ENCODE peak calls at places on chromosomes 2 and 18, in six cellular contexts. Y is small intestine, J is HL-60, C is esophagus squamous epithelium, O is heart right ventricle, Q is A549. D is an unnamed sample.

GRCh38 chr2:99593692-99594427 is 104.0 kb upstream of the REV1 start:
- DNase-seq in Q (no peak), C (no peak), J (no peak), Y (no peak), O (no peak), D (no peak)

GRCh38 chr18:46917808-46918600 is 602 bp downstream of the KATNAL2 start:
- DNase-seq in Y (peak), O (no peak), Q (peak), J (no peak), C (no peak), D (peak)

GRCh38 chr2:109063326-109063670 is 65.7 kb upstream of the SH3RF3 start:
- DNase-seq in C (no peak), Y (peak), Q (no peak), J (peak), O (no peak), D (no peak)

GRCh38 chr2:229485782-229486181 is 214.7 kb upstream of the PID1 start:
- DNase-seq in Y (no peak), C (no peak), J (no peak), O (no peak), Q (no peak), D (no peak)

GRCh38 chr18:31983976-31984375 is 34.6 kb upstream of the RNF125 start:
- DNase-seq in Q (no peak), O (no peak), J (no peak), Y (peak), C (no peak), D (no peak)

GRCh38 chr2:14903709-14904374 is 271.3 kb downstream of the LRATD1 start:
- DNase-seq in J (peak), C (no peak), Q (peak), Y (peak), O (peak), D (peak)

GRCh38 chr18:41955688-41956087 is 654 bp downstream of the PIK3C3 start:
- DNase-seq in Y (peak), J (no peak), Q (no peak), C (no peak), O (no peak), D (no peak)

GRCh38 chr2:227363756-227364155 is 15.3 kb downstream of the TM4SF20 start:
- DNase-seq in Q (peak), Y (no peak), O (no peak), C (no peak), J (no peak), D (no peak)

GRCh38 chr2:196528486-196529223 is 110.9 kb upstream of the CCDC150 start:
- DNase-seq in C (no peak), O (no peak), Q (no peak), J (no peak), Y (no peak), D (no peak)

GRCh38 chr2:240868286-240869108 is at the start of gene AGXT:
- DNase-seq in Y (peak), Q (no peak), J (peak), C (no peak), O (no peak), D (no peak)

GRCh38 chr2:30865892-30866681 is 58.8 kb upstream of the CAPN13 start:
- DNase-seq in Q (no peak), C (no peak), J (peak), O (no peak), Y (no peak), D (no peak)

GRCh38 chr2:130819915-130820861 is 16.5 kb upstream of the ARHGEF4 start:
- DNase-seq in Y (no peak), Q (no peak), C (no peak), J (no peak), O (no peak), D (peak)

GRCh38 chr2:62774555-62775366 is 69.2 kb downstream of the EHBP1 start:
- DNase-seq in J (peak), C (no peak), Y (peak), O (no peak), Q (peak), D (no peak)

GRCh38 chr2:62768615-62769014 is 63.1 kb downstream of the EHBP1 start:
- DNase-seq in Y (no peak), O (no peak), J (no peak), C (no peak), Q (no peak), D (no peak)

GRCh38 chr2:62765619-62766376 is 60.3 kb downstream of the EHBP1 start:
- DNase-seq in C (no peak), Y (no peak), J (no peak), Q (no peak), O (no peak), D (no peak)

GRCh38 chr2:62775367-62775668 is 69.8 kb downstream of the EHBP1 start:
- DNase-seq in Y (no peak), J (no peak), C (no peak), O (no peak), Q (no peak), D (no peak)

DNA sequence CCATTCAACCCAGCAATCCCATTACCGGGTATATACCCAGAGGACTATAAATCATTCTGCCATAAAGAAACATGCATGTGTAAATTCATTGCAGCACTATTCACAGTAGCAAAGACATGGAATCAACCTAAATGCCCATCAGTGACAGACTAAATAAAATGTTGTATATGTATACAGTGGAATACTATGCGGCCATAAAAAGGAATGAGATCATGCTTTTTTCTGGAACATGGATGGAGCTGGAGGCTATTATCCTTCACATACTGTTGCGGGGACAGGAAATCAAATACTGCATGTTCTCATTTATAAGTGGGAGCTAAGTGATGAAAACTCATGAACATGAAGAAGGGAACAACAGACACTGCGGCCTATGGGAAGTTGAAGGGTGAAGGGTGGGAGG is 65.1 kb downstream of the EHBP1 start:
- DNase-seq in O (no peak), C (no peak), J (no peak), Y (no peak), Q (no peak), D (no peak)
- H3K27ac ChIP-seq in O (no peak), C (no peak), J (no peak), Y (no peak), Q (no peak), D (no peak)

GRCh38 chr2:159204381-159204780 is 82.1 kb downstream of the WDSUB1 start:
- DNase-seq in J (no peak), Y (no peak), O (no peak), C (no peak), Q (no peak), D (no peak)

GRCh38 chr2:159199751-159200465 is 86.6 kb downstream of the WDSUB1 start:
- DNase-seq in O (no peak), Q (no peak), J (no peak), Y (no peak), C (no peak), D (no peak)

GRCh38 chr2:159200498-159200897 is 86.0 kb downstream of the WDSUB1 start:
- DNase-seq in Y (no peak), Q (no peak), O (no peak), C (no peak), J (no peak), D (no peak)

GRCh38 chr2:159201321-159202063 is 85.0 kb downstream of the WDSUB1 start:
- DNase-seq in Q (no peak), O (no peak), Y (no peak), J (no peak), C (no peak), D (no peak)

DNA sequence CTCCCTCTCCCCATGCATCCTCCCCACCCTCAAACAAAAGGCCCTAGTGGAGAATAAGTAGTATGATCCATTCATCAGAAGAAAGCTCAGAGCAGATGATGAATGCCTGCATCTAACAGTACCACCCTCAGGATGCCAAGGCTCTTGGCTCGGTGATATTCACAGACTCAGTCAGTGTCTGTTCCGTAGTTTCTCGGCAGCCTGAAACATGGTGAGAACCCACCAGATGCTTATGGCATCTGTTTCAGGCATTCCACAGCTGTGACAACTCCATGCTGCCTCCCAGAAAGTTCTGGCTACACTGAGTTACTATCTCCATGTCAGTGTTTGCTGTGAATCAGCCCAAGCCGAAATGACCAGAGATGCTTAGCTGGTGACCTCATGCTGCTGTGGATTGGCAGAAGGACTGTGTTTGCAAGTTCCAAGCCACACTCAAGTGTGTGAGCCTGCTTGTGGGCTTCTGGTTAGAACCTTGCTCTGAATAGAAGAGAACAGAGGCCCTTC is 83.9 kb downstream of the WDSUB1 start:
- DNase-seq in J (no peak), Q (peak), O (no peak), C (no peak), Y (no peak), D (peak)
- H3K27ac ChIP-seq in J (no peak), Q (no peak), O (peak), C (peak), Y (peak), D (peak)

DNA sequence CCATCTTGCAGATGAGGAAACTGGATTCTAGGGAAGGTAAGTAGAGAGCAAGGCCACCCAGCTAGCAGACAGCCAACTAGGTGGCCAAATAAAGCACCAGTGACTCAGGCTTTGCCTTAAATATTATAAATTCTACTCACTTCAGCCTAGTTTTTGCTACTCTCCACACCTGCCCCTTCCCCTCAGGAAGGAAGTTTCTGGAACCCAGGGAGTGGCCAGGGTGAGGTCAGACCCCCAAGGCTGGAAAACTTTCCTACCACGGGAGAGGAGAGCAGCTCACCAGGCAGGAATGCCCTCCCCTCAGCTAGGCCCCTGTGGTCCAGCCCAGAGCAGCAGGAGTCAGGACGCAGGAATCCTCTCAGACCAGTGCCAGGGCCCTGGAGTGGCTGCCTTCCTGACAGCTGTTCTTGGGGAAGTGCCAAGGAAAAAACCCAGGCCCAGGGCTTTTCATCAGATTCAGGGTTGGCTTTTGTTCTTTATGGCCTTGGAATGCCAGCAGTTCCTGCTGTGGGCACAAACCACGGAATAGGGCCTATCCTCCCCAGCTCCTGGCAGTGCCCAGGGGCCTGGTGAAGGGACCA is 5.1 kb upstream of the PAX8 start:
- DNase-seq in J (no peak), Y (peak), Q (peak), C (no peak), O (peak), D (peak)
- H3K27ac ChIP-seq in J (no peak), Y (peak), Q (peak), C (peak), O (peak), D (no peak)

GRCh38 chr18:56661414-56662101 is 10.4 kb downstream of the WDR7 start:
- DNase-seq in C (no peak), Y (peak), O (no peak), J (no peak), Q (no peak), D (no peak)

GRCh38 chr18:56662502-56662901 is 11.3 kb downstream of the WDR7 start:
- DNase-seq in O (no peak), C (no peak), Y (no peak), J (no peak), Q (no peak), D (no peak)

GRCh38 chr18:56658261-56658660 is 7.1 kb downstream of the WDR7 start:
- DNase-seq in O (no peak), Q (no peak), J (no peak), Y (no peak), C (no peak), D (no peak)

GRCh38 chr18:56660655-56661054 is 9.5 kb downstream of the WDR7 start:
- DNase-seq in C (no peak), J (no peak), O (no peak), Y (no peak), Q (no peak), D (no peak)

DNA sequence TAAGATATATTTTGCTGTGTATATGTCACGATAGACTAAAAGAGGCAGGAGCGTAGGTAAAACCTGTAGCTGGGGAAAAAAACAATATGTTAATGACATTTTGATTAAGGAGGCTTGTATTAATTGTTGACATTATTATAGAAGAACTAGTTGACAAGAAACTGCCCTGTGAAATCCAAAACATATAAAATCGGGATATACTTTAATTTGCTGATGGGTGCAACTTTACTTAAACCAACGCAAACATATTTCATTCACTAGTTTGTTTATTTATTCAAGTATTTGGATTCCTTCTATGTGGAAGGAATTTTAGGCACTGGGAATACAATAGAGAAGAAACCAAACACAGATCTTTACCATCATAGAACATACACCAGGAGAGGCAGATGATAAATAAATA is 8.0 kb downstream of the WDR7 start:
- DNase-seq in Q (no peak), O (no peak), C (no peak), J (no peak), Y (no peak), D (no peak)
- H3K27ac ChIP-seq in Q (no peak), O (no peak), C (no peak), J (no peak), Y (no peak), D (no peak)

GRCh38 chr2:209579236-209579749 is 155.4 kb downstream of the MAP2 start:
- DNase-seq in O (peak), Y (no peak), Q (no peak), J (peak), C (no peak), D (peak)
- H3K27ac ChIP-seq in O (no peak), Y (no peak), Q (no peak), J (no peak), C (no peak), D (peak)

GRCh38 chr2:219247678-219248642 is 2.7 kb downstream of the STK16 start:
- DNase-seq in Y (peak), O (no peak), J (peak), C (no peak), Q (peak), D (no peak)
- H3K27ac ChIP-seq in Y (peak), O (peak), J (peak), C (peak), Q (peak), D (no peak)

GRCh38 chr2:49686897-49687442 is 532.7 kb upstream of the FSHR start:
- DNase-seq in J (no peak), O (no peak), Q (no peak), Y (no peak), C (no peak), D (no peak)
- H3K27ac ChIP-seq in J (no peak), O (no peak), Q (no peak), Y (no peak), C (no peak), D (no peak)

GRCh38 chr2:54534191-54534590 is 78.1 kb downstream of the SPTBN1 start:
- DNase-seq in Q (no peak), Y (no peak), C (no peak), O (no peak), J (no peak), D (no peak)
- H3K27ac ChIP-seq in Q (peak), Y (no peak), C (no peak), O (no peak), J (peak), D (no peak)

D was measured in right cardiac atrium.